ENCODE peak calls at places on chromosome 5, in six cellular contexts. K is K562, J is SK-N-SH, S is ovary, L is stomach, C is tibial nerve. B is an unnamed sample. For H3K4me1, the result is how much of the 10 kb centered on the place peaks cover.

GRCh38 chr5:38923661-38924451 is 78.0 kb downstream of the OSMR start:
- DNase-seq in K (no peak), J (no peak), S (no peak), L (no peak), C (no peak), B (no peak)

GRCh38 chr5:170278611-170279500 is 18.7 kb downstream of the LCP2 start:
- DNase-seq in K (peak), J (no peak), S (no peak), L (peak), C (no peak), B (peak)

GRCh38 chr5:7615566-7616061 is 219.7 kb downstream of the ADCY2 start:
- DNase-seq in K (no peak), J (no peak), S (no peak), L (no peak), C (no peak), B (no peak)

GRCh38 chr5:55994502-55994997 is at the start of gene IL6ST:
- DNase-seq in K (no peak), J (no peak), S (no peak), L (peak), C (peak), B (no peak)

GRCh38 chr5:28512648-28513047 is 1474.3 kb upstream of the CDH9 start:
- DNase-seq in K (no peak), J (no peak), S (no peak), L (no peak), C (no peak), B (no peak)

GRCh38 chr5:176473335-176474006 is 25.3 kb downstream of the FAF2 start:
- DNase-seq in K (no peak), J (no peak), S (no peak), L (no peak), C (no peak), B (no peak)

GRCh38 chr5:68464424-68464823 is 248.9 kb downstream of the PIK3R1 start:
- DNase-seq in K (no peak), J (no peak), S (no peak), L (no peak), C (no peak), B (no peak)

GRCh38 chr5:95005811-95006210 is 279.1 kb downstream of the MCTP1 start:
- DNase-seq in K (no peak), J (no peak), S (no peak), L (no peak), C (no peak), B (no peak)

GRCh38 chr5:36357391-36357790 is 55.7 kb upstream of the RANBP3L start:
- DNase-seq in K (no peak), J (no peak), S (no peak), L (no peak), C (no peak), B (no peak)

GRCh38 chr5:107155667-107156066 is 515.1 kb downstream of the EFNA5 start:
- DNase-seq in K (no peak), J (no peak), S (no peak), L (no peak), C (no peak), B (no peak)

GRCh38 chr5:124446125-124446524 is 300.3 kb downstream of the ZNF608 start:
- DNase-seq in K (no peak), J (no peak), S (no peak), L (no peak), C (no peak), B (no peak)

GRCh38 chr5:150671509-150672236 is 10.6 kb downstream of the MYOZ3 start:
- DNase-seq in K (no peak), J (peak), S (no peak), L (no peak), C (no peak), B (no peak)

GRCh38 chr5:55982957-55983381 is 11.8 kb downstream of the IL6ST start:
- DNase-seq in K (no peak), J (no peak), S (no peak), L (peak), C (no peak), B (no peak)

GRCh38 chr5:6574111-6574510 is 58.7 kb downstream of the NSUN2 start:
- DNase-seq in K (no peak), J (no peak), S (no peak), L (no peak), C (no peak), B (no peak)

GRCh38 chr5:160398806-160399205 is 1.0 kb downstream of the FAM200C start:
- DNase-seq in K (no peak), J (no peak), S (no peak), L (no peak), C (no peak), B (no peak)

GRCh38 chr5:162565-163337 is 28.5 kb upstream of the LRRC14B start:
- DNase-seq in K (no peak), J (no peak), S (peak), L (no peak), C (no peak), B (peak)

GRCh38 chr5:138243794-138244193 is 30.6 kb downstream of the GFRA3 start:
- DNase-seq in K (no peak), J (no peak), S (no peak), L (no peak), C (peak), B (peak)

GRCh38 chr5:154740957-154741356 is 14.2 kb upstream of the LARP1 start:
- DNase-seq in K (no peak), J (peak), S (no peak), L (no peak), C (no peak), B (peak)

GRCh38 chr5:178246736-178247135 is 14.1 kb upstream of the PHYKPL start:
- DNase-seq in K (no peak), J (no peak), S (no peak), L (no peak), C (no peak), B (no peak)

GRCh38 chr5:173781826-173782670 is 106.1 kb upstream of the CPEB4 start:
- DNase-seq in K (peak), J (peak), S (peak), L (peak), C (peak), B (peak)

GRCh38 chr5:132464155-132464939 is 26.2 kb downstream of the IRF1 start:
- DNase-seq in K (no peak), J (peak), S (no peak), L (no peak), C (no peak), B (peak)

GRCh38 chr5:133991171-133991910 is 13.4 kb downstream of the VDAC1 start:
- DNase-seq in K (no peak), J (no peak), S (no peak), L (no peak), C (no peak), B (no peak)

GRCh38 chr5:149205625-149206523 is 64.6 kb downstream of the ABLIM3 start:
- DNase-seq in K (no peak), J (no peak), S (no peak), L (no peak), C (no peak), B (no peak)

GRCh38 chr5:1503301-1504243 is 20.2 kb downstream of the LPCAT1 start:
- DNase-seq in K (peak), J (no peak), S (no peak), L (peak), C (no peak), B (no peak)

GRCh38 chr5:14587143-14587542 is 5.6 kb downstream of the OTULINL start:
- DNase-seq in K (no peak), J (no peak), S (no peak), L (no peak), C (no peak), B (peak)

GRCh38 chr5:168314735-168315411 is 23.4 kb downstream of the WWC1 start:
- DNase-seq in K (no peak), J (no peak), S (no peak), L (peak), C (no peak), B (no peak)

GRCh38 chr5:77300457-77300856 is 90.0 kb downstream of the PDE8B start:
- DNase-seq in K (no peak), J (no peak), S (no peak), L (no peak), C (no peak), B (no peak)

GRCh38 chr5:134177197-134178171 is 734 bp upstream of the SKP1 start:
- DNase-seq in K (peak), J (peak), S (peak), L (peak), C (peak), B (peak)

GRCh38 chr5:111367081-111367480 is 142.9 kb downstream of the CAMK4 start:
- DNase-seq in K (no peak), J (no peak), S (no peak), L (no peak), C (no peak), B (no peak)

GRCh38 chr5:14234204-14234603 is 91.1 kb downstream of the TRIO start:
- DNase-seq in K (no peak), J (no peak), S (no peak), L (no peak), C (no peak), B (no peak)

GRCh38 chr5:1936413-1936812 is 53.7 kb upstream of the IRX4 start:
- DNase-seq in K (no peak), J (no peak), S (no peak), L (no peak), C (no peak), B (no peak)

GRCh38 chr5:179905144-179905526 is 2.6 kb downstream of the TBC1D9B start:
- DNase-seq in K (no peak), J (no peak), S (no peak), L (no peak), C (no peak), B (no peak)

GRCh38 chr5:153660919-153661318 is 170.4 kb downstream of the GRIA1 start:
- DNase-seq in K (no peak), J (no peak), S (no peak), L (no peak), C (no peak), B (no peak)

GRCh38 chr5:111337688-111338087 is 113.5 kb downstream of the CAMK4 start:
- DNase-seq in K (no peak), J (no peak), S (no peak), L (no peak), C (no peak), B (no peak)

GRCh38 chr5:166651234-166651633 is 1640.2 kb upstream of the WWC1 start:
- DNase-seq in K (no peak), J (no peak), S (no peak), L (no peak), C (no peak), B (no peak)

GRCh38 chr5:41270423-41271251 is 57.3 kb upstream of the C6 start:
- DNase-seq in K (no peak), J (peak), S (peak), L (peak), C (no peak), B (peak)

DNA sequence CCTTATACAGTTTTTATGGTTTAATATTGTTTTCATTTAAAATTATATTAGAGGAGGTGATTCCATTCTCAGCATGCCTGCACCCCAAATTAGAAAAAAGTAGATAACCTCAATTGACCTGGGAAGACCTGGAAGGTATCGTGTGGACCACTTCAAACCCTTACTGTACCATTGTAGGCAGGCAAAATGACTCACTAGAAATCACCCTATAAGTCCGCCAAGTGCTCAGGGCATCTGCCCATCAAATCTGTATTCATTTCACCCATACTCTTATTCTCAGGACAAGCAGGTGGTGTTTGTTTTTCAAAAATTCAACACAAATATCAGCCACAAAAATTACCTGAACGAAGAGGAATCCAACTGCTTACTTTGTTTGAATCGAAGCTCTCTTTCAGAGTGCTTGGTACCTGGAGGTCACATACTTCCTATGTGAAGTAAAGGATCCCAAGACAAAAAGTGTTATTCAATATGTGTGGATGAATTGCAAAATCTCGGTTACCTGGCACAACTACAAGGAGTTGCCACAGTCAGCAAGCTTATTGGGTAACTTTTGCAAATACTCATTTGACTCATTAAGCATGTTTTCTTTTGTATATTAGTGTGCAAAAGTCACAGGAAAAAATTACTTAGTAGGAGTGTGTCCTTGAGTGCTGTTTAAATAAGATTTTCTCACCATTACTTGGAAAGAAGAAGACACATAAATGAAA is 216.2 kb downstream of the ENC1 start:
- DNase-seq in K (no peak), J (no peak), S (no peak), L (no peak), C (no peak), B (no peak)
- TF ChIP-seq EP300 in K (no peak), J (no peak), S (no peak), L (no peak), C (no peak), B (no peak)

GRCh38 chr5:116531635-116532034 is 43.0 kb downstream of the SEMA6A start:
- DNase-seq in K (no peak), J (no peak), S (no peak), L (no peak), C (no peak), B (no peak)

GRCh38 chr5:116531117-116531516 is 43.5 kb downstream of the SEMA6A start:
- DNase-seq in K (no peak), J (no peak), S (no peak), L (no peak), C (no peak), B (no peak)

GRCh38 chr5:116528519-116529234 is 45.9 kb downstream of the SEMA6A start:
- DNase-seq in K (no peak), J (peak), S (no peak), L (no peak), C (no peak), B (no peak)

GRCh38 chr5:116530276-116530675 is 44.3 kb downstream of the SEMA6A start:
- DNase-seq in K (no peak), J (no peak), S (no peak), L (no peak), C (no peak), B (no peak)

DNA sequence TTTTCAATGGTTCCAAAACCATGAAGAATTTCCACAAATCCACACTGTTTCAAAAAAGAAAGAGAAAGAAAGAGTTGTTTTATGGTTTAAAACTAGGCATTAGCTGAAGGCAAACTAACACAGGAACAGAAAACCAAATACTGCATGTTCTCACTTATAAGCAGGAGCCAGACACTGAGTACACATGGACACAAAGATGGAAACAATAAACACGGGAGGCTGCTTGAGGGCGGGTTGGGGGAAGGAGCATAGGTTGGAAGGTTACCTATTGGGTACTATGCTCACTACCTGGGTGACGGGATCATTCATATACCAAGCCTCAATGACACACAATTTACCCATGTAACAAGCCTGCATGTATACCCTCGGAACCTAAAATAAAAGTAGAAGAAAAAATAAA is 45.0 kb downstream of the SEMA6A start:
- DNase-seq in K (no peak), J (no peak), S (no peak), L (no peak), C (no peak), B (no peak)
- H3K4me1 ChIP-seq in K (under half), J (under half), S (under half), L (half or more), C (under half), B (half or more)

DNA sequence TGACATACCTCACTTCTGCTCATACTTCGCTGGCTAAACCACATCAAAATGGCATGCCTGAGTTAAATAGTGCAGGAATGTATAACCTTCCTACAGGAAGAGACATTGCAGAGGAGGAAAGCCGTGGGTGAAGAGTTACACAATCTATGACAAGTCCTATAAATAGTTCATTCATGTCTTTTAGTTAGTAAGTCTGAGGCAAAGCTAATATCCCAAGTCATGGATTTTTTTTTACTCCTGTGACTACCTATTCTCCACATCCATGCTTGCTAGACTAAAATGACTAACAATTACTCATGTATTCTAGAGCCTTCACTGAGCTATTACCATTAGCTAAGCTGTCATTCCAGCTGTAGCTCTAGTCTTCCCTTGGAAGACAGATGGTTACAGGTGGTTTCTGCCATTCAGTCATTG is 391.3 kb downstream of the NR2F1-AS1 start:
- DNase-seq in K (no peak), J (no peak), S (no peak), L (no peak), C (no peak), B (no peak)
- TF ChIP-seq EP300 in K (no peak), J (peak), S (no peak), L (no peak), C (no peak), B (no peak)

GRCh38 chr5:142861011-142861410 is 90.8 kb downstream of the ARHGAP26 start:
- DNase-seq in K (no peak), J (no peak), S (no peak), L (no peak), C (no peak), B (no peak)
- H3K4me1 ChIP-seq in K (under half), J (under half), S (under half), L (half or more), C (under half), B (under half)

DNA sequence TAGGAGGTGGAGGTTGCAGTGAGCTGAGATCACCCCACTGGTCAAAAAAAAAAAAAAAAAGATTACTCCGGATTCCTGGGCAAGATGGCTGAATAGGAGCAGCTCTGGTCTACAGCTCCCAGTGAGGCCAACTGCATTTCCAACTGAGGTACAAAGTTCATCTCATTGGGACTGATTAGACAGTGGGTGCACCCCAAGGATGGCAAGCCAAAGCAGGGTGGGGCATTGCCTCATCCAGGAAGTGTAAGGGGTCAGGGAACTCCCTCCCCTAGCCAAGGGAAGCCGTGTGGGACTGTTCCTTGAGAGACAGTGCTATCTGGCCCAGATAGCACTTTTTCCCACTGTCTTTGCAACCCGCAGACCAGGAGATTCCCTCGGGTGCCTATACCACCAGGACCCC is 70.7 kb downstream of the CARTPT start:
- DNase-seq in K (no peak), J (no peak), S (no peak), L (no peak), C (no peak), B (no peak)
- TF ChIP-seq EP300 in K (no peak), J (no peak), S (no peak), L (no peak), C (no peak), B (no peak)

GRCh38 chr5:88778736-88779135 is 104.2 kb downstream of the MEF2C start:
- DNase-seq in K (no peak), J (no peak), S (no peak), L (no peak), C (no peak), B (no peak)

GRCh38 chr5:88776692-88777091 is 106.3 kb downstream of the MEF2C start:
- DNase-seq in K (no peak), J (no peak), S (no peak), L (no peak), C (no peak), B (no peak)

GRCh38 chr5:88786217-88786560 is 96.8 kb downstream of the MEF2C start:
- DNase-seq in K (no peak), J (no peak), S (no peak), L (no peak), C (no peak), B (no peak)

GRCh38 chr5:88785396-88786216 is 97.4 kb downstream of the MEF2C start:
- DNase-seq in K (no peak), J (no peak), S (peak), L (no peak), C (no peak), B (peak)

DNA sequence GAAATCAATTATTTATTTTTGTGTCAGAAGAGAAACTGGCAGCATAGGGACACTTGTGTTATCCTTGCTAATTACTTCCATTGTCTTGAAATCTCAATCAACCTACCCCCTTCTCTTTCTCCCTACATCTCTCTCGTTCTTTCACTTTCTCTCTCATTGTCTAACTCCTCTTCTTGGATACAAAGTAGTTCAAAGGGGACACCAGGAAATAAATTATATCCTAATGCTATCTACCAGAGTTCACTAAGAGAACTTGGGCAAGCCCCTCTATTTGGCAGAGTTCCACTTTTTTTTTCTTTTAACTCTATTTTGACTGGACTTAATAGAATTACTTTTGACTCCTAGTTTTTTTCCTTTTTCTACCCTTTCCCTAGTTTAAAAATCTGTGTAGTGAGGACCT is 102.3 kb downstream of the MEF2C start:
- DNase-seq in K (no peak), J (no peak), S (no peak), L (no peak), C (no peak), B (no peak)
- H3K4me1 ChIP-seq in K (under half), J (under half), S (under half), L (under half), C (under half), B (under half)

GRCh38 chr5:54709096-54709495 is 191.5 kb downstream of the SNX18 start:
- DNase-seq in K (no peak), J (no peak), S (no peak), L (no peak), C (no peak), B (no peak)

GRCh38 chr5:54704341-54704740 is 186.8 kb downstream of the SNX18 start:
- DNase-seq in K (no peak), J (no peak), S (no peak), L (no peak), C (no peak), B (no peak)

GRCh38 chr5:54705994-54706616 is 188.5 kb downstream of the SNX18 start:
- DNase-seq in K (no peak), J (no peak), S (no peak), L (no peak), C (no peak), B (no peak)

GRCh38 chr5:54704825-54705224 is 187.3 kb downstream of the SNX18 start:
- DNase-seq in K (no peak), J (no peak), S (no peak), L (no peak), C (no peak), B (no peak)

GRCh38 chr5:54707841-54708240 is 190.3 kb downstream of the SNX18 start:
- DNase-seq in K (no peak), J (no peak), S (no peak), L (no peak), C (no peak), B (no peak)
- TF ChIP-seq EP300 in K (no peak), J (no peak), S (no peak), L (no peak), C (no peak), B (no peak)

B was measured in sigmoid colon.